ENCODE peak calls at places on chromosomes 6 and 20, in ten cellular contexts. E is stimulated activated CD4-positive, alpha-beta T cell treated with anti-CD3 and anti-CD28 coated beads, Interleukin-15, amount 100 ng/mL, for 1 hour; Y is left lung; O is COR-L47; C is Panc1; F is endothelial cell; H is fibroblast of lung; V is SW 1271; R is GM23248; S is A172. A is an unnamed sample.

GRCh38 chr6:106745396-106745795 is 116.0 kb downstream of the QRSL1 start:
- DNase-seq in E (no peak), Y (no peak), O (no peak), C (no peak), F (no peak), H (no peak), V (no peak), R (no peak), S (no peak), A (no peak)

GRCh38 chr6:11918739-11919605 is 93.1 kb upstream of the HIVEP1 start:
- DNase-seq in E (no peak), Y (no peak), O (peak; percentile 67), C (no peak), F (no peak), H (no peak), V (no peak), R (peak; percentile 72), S (peak; percentile 3), A (peak; percentile 38)

GRCh38 chr20:36128463-36129176 is 25.9 kb upstream of the EPB41L1 start:
- DNase-seq in E (no peak), Y (no peak), O (no peak), C (peak; percentile 32), F (no peak), H (peak; percentile 89), V (peak; percentile 60), R (peak; percentile 95), S (peak; percentile 93), A (peak; percentile 85)

GRCh38 chr20:61185841-61186601 is 66.0 kb upstream of the CDH4 start:
- DNase-seq in E (no peak), Y (no peak), O (no peak), C (no peak), F (no peak), H (peak; percentile 96), V (peak; percentile 97), R (peak; percentile 81), S (peak; percentile 97), A (peak; percentile 85)

GRCh38 chr6:55250400-55250799 is 76.1 kb downstream of the HCRTR2 start:
- DNase-seq in E (no peak), Y (no peak), O (no peak), C (no peak), F (no peak), H (no peak), V (no peak), R (no peak), S (no peak), A (no peak)

GRCh38 chr20:33731693-33732165 is at the start of gene ZNF341:
- DNase-seq in E (peak; percentile 85), Y (peak; percentile 98), O (peak; percentile 97), C (no peak), F (peak; percentile 87), H (no peak), V (peak; percentile 99), R (peak; percentile 94), S (peak; percentile 72), A (peak; percentile 94)

GRCh38 chr6:158043586-158044524 is 62.2 kb downstream of the SYNJ2 start:
- DNase-seq in E (no peak), Y (no peak), O (no peak), C (no peak), F (no peak), H (no peak), V (no peak), R (peak; percentile 49), S (peak; percentile 70), A (no peak)

GRCh38 chr6:161233986-161234620 is 39.8 kb downstream of the AGPAT4 start:
- DNase-seq in E (no peak), Y (no peak), O (no peak), C (no peak), F (no peak), H (peak; percentile 95), V (no peak), R (peak; percentile 93), S (peak; percentile 66), A (peak; percentile 86)

GRCh38 chr6:68575765-68576439 is 59.2 kb upstream of the ADGRB3 start:
- DNase-seq in E (no peak), Y (peak; percentile 61), O (peak; percentile 91), C (no peak), F (peak; percentile 6), H (peak; percentile 41), V (no peak), R (no peak), S (peak; percentile 11), A (no peak)

GRCh38 chr6:32085759-32086458 is 23.2 kb downstream of the TNXB start:
- DNase-seq in E (no peak), Y (no peak), O (no peak), C (no peak), F (no peak), H (no peak), V (no peak), R (no peak), S (no peak), A (no peak)

GRCh38 chr20:51554538-51555165 is 12.1 kb upstream of the NFATC2 start:
- DNase-seq in E (no peak), Y (no peak), O (no peak), C (no peak), F (no peak), H (peak; percentile 39), V (no peak), R (peak; percentile 90), S (peak; percentile 78), A (peak; percentile 73)